ENCODE peak calls at places on chromosomes 6 and 20, in six cellular contexts. One of them, this sample, is unnamed.

GRCh38 chr6:113857565-113858066 is 471 bp downstream of the MARCKS start:
- DNase-seq in mammary epithelial cell: peak
- DNase-seq in GM23338: peak
- DNase-seq in A549: peak
- DNase-seq in HCT116: no peak
- DNase-seq in H9: no peak
- DNase-seq in this sample: no peak

GRCh38 chr6:14037402-14038277 is 79.9 kb upstream of the CD83 start:
- DNase-seq in mammary epithelial cell: peak
- DNase-seq in GM23338: no peak
- DNase-seq in A549: no peak
- DNase-seq in HCT116: no peak
- DNase-seq in H9: no peak
- DNase-seq in this sample: no peak

GRCh38 chr6:12637960-12638641 is 78.5 kb upstream of the PHACTR1 start:
- DNase-seq in mammary epithelial cell: peak
- DNase-seq in GM23338: peak
- DNase-seq in A549: peak
- DNase-seq in HCT116: peak
- DNase-seq in H9: peak
- DNase-seq in this sample: peak

GRCh38 chr6:157563611-157564284 is 182.8 kb downstream of the ZDHHC14 start:
- DNase-seq in mammary epithelial cell: no peak
- DNase-seq in GM23338: no peak
- DNase-seq in A549: no peak
- DNase-seq in HCT116: no peak
- DNase-seq in H9: no peak
- DNase-seq in this sample: no peak

GRCh38 chr6:170231496-170232185 is 59.2 kb downstream of the DLL1 start:
- DNase-seq in mammary epithelial cell: peak
- DNase-seq in GM23338: no peak
- DNase-seq in A549: no peak
- DNase-seq in HCT116: no peak
- DNase-seq in H9: no peak
- DNase-seq in this sample: no peak

GRCh38 chr6:15344831-15345230 is 99.0 kb downstream of the JARID2 start:
- DNase-seq in mammary epithelial cell: no peak
- DNase-seq in GM23338: no peak
- DNase-seq in A549: no peak
- DNase-seq in HCT116: no peak
- DNase-seq in H9: no peak
- DNase-seq in this sample: no peak

GRCh38 chr20:63051186-63051860 is 44.6 kb upstream of the BHLHE23 start:
- DNase-seq in mammary epithelial cell: no peak
- DNase-seq in GM23338: no peak
- DNase-seq in A549: no peak
- DNase-seq in HCT116: no peak
- DNase-seq in H9: no peak
- DNase-seq in this sample: no peak

GRCh38 chr20:41030536-41031242 is 2.1 kb downstream of the TOP1 start:
- DNase-seq in mammary epithelial cell: peak
- DNase-seq in GM23338: no peak
- DNase-seq in A549: no peak
- DNase-seq in HCT116: no peak
- DNase-seq in H9: no peak
- DNase-seq in this sample: peak

GRCh38 chr6:149190228-149190831 is 127.2 kb upstream of the TAB2 start:
- DNase-seq in mammary epithelial cell: peak
- DNase-seq in GM23338: peak
- DNase-seq in A549: peak
- DNase-seq in HCT116: no peak
- DNase-seq in H9: peak
- DNase-seq in this sample: peak

GRCh38 chr20:52978851-52979250 is 6.7 kb downstream of the TSHZ2 start:
- DNase-seq in mammary epithelial cell: peak
- DNase-seq in GM23338: no peak
- DNase-seq in A549: no peak
- DNase-seq in HCT116: no peak
- DNase-seq in H9: no peak
- DNase-seq in this sample: no peak

GRCh38 chr6:160276126-160276525 is 17.5 kb upstream of the SLC22A2 start:
- DNase-seq in mammary epithelial cell: no peak
- DNase-seq in GM23338: no peak
- DNase-seq in A549: no peak
- DNase-seq in HCT116: no peak
- DNase-seq in H9: no peak
- DNase-seq in this sample: no peak

GRCh38 chr20:57654998-57655811 is 35.0 kb upstream of the ZBP1 start:
- DNase-seq in mammary epithelial cell: no peak
- DNase-seq in GM23338: peak
- DNase-seq in A549: no peak
- DNase-seq in HCT116: no peak
- DNase-seq in H9: peak
- DNase-seq in this sample: no peak

GRCh38 chr6:45606831-45607400 is 229.2 kb upstream of the SUPT3H start:
- DNase-seq in mammary epithelial cell: no peak
- DNase-seq in GM23338: no peak
- DNase-seq in A549: no peak
- DNase-seq in HCT116: no peak
- DNase-seq in H9: no peak
- DNase-seq in this sample: no peak

GRCh38 chr6:27891300-27891913 is 20.8 kb downstream of the OR2B2 start:
- DNase-seq in mammary epithelial cell: no peak
- DNase-seq in GM23338: no peak
- DNase-seq in A549: no peak
- DNase-seq in HCT116: no peak
- DNase-seq in H9: no peak
- DNase-seq in this sample: no peak

GRCh38 chr20:38286586-38287502 is 17.1 kb upstream of the BPI start:
- DNase-seq in mammary epithelial cell: no peak
- DNase-seq in GM23338: no peak
- DNase-seq in A549: no peak
- DNase-seq in HCT116: no peak
- DNase-seq in H9: no peak
- DNase-seq in this sample: no peak

GRCh38 chr6:90435207-90435899 is 138.7 kb upstream of the BACH2 start:
- DNase-seq in mammary epithelial cell: no peak
- DNase-seq in GM23338: peak
- DNase-seq in A549: no peak
- DNase-seq in HCT116: no peak
- DNase-seq in H9: no peak
- DNase-seq in this sample: no peak

GRCh38 chr6:108163644-108164536 is 1.9 kb upstream of the NR2E1 start:
- DNase-seq in mammary epithelial cell: peak
- DNase-seq in GM23338: peak
- DNase-seq in A549: no peak
- DNase-seq in HCT116: no peak
- DNase-seq in H9: peak
- DNase-seq in this sample: no peak

GRCh38 chr20:4813839-4814695 is 92.4 kb downstream of the PRND start:
- DNase-seq in mammary epithelial cell: no peak
- DNase-seq in GM23338: peak
- DNase-seq in A549: no peak
- DNase-seq in HCT116: no peak
- DNase-seq in H9: no peak
- DNase-seq in this sample: peak

GRCh38 chr20:23129256-23129655 is 43.1 kb upstream of the CD93 start:
- DNase-seq in mammary epithelial cell: no peak
- DNase-seq in GM23338: no peak
- DNase-seq in A549: no peak
- DNase-seq in HCT116: no peak
- DNase-seq in H9: no peak
- DNase-seq in this sample: no peak

GRCh38 chr20:23129891-23130621 is 43.9 kb upstream of the CD93 start:
- DNase-seq in mammary epithelial cell: no peak
- DNase-seq in GM23338: no peak
- DNase-seq in A549: no peak
- DNase-seq in HCT116: no peak
- DNase-seq in H9: no peak
- DNase-seq in this sample: no peak

GRCh38 chr20:23131766-23132165 is 45.6 kb upstream of the CD93 start:
- DNase-seq in mammary epithelial cell: no peak
- DNase-seq in GM23338: no peak
- DNase-seq in A549: no peak
- DNase-seq in HCT116: no peak
- DNase-seq in H9: no peak
- DNase-seq in this sample: peak

GRCh38 chr20:23132293-23132929 is 46.3 kb upstream of the CD93 start:
- DNase-seq in mammary epithelial cell: no peak
- DNase-seq in GM23338: no peak
- DNase-seq in A549: no peak
- DNase-seq in HCT116: no peak
- DNase-seq in H9: no peak
- DNase-seq in this sample: peak

GRCh38 chr20:23130622-23130916 is 44.4 kb upstream of the CD93 start:
- DNase-seq in mammary epithelial cell: no peak
- DNase-seq in GM23338: no peak
- DNase-seq in A549: no peak
- DNase-seq in HCT116: no peak
- DNase-seq in H9: no peak
- DNase-seq in this sample: no peak
- H3K27ac ChIP-seq in mammary epithelial cell: no peak
- H3K27ac ChIP-seq in GM23338: no peak
- H3K27ac ChIP-seq in A549: no peak
- H3K27ac ChIP-seq in HCT116: no peak
- H3K27ac ChIP-seq in H9: no peak
- H3K27ac ChIP-seq in this sample: no peak

DNA sequence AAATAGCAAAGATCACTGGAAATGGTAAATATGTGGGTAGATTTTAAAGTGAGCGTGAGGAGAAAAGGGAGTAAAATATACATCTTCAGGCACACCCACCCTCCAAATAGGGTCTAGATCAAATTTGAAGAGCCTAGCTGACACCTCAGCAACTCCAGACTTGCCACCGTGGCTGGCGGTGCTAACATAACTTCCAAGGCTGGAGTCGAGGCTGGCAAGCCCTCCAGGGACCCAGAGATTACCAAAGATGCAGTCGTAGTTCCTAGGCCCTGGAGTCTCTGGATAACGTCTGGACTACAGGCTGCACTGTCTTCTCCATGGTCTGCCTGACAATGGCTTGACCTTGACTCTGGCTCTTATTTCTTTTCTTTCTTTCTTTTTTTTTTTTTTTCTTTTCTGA is 22.5 kb downstream of the TUBB2B start:
- DNase-seq in mammary epithelial cell: no peak
- DNase-seq in GM23338: no peak
- DNase-seq in A549: no peak
- DNase-seq in HCT116: no peak
- DNase-seq in H9: no peak
- DNase-seq in this sample: no peak
- H3K4me2 ChIP-seq in mammary epithelial cell: no peak
- H3K4me2 ChIP-seq in GM23338: no peak
- H3K4me2 ChIP-seq in A549: no peak
- H3K4me2 ChIP-seq in HCT116: no peak
- H3K4me2 ChIP-seq in H9: no peak
- H3K4me2 ChIP-seq in this sample: no peak

GRCh38 chr20:54020868-54021267 is 49.5 kb downstream of the BCAS1 start:
- DNase-seq in mammary epithelial cell: no peak
- DNase-seq in GM23338: no peak
- DNase-seq in A549: no peak
- DNase-seq in HCT116: no peak
- DNase-seq in H9: no peak
- DNase-seq in this sample: no peak
- H3K27ac ChIP-seq in mammary epithelial cell: no peak
- H3K27ac ChIP-seq in GM23338: no peak
- H3K27ac ChIP-seq in A549: no peak
- H3K27ac ChIP-seq in HCT116: no peak
- H3K27ac ChIP-seq in H9: no peak
- H3K27ac ChIP-seq in this sample: no peak

GRCh38 chr6:135623979-135624378 is 126.4 kb upstream of the AHI1 start:
- DNase-seq in mammary epithelial cell: no peak
- DNase-seq in GM23338: no peak
- DNase-seq in A549: no peak
- DNase-seq in HCT116: no peak
- DNase-seq in H9: no peak
- DNase-seq in this sample: no peak
- H3K4me2 ChIP-seq in mammary epithelial cell: no peak
- H3K4me2 ChIP-seq in GM23338: no peak
- H3K4me2 ChIP-seq in A549: no peak
- H3K4me2 ChIP-seq in HCT116: no peak
- H3K4me2 ChIP-seq in H9: no peak
- H3K4me2 ChIP-seq in this sample: no peak

This sample was measured in endothelial cell of umbilical vein.